ENCODE peak calls at places on chromosome 21, in six cellular contexts. X is GM13977, E is tibial artery, D is dorsolateral prefrontal cortex, U is activated B cell treated with CpG ODN at 0.5 μM for 24 hours, M is Calu3. F is an unnamed sample.

GRCh38 chr21:35924714-35925301 is 135.5 kb downstream of the SETD4 start:
- DNase-seq in X (no peak), E (no peak), D (no peak), U (no peak), M (peak), F (no peak)

GRCh38 chr21:34807146-34807880 is 138.5 kb downstream of the CLIC6 start:
- DNase-seq in X (peak), E (no peak), D (no peak), U (no peak), M (peak), F (no peak)

GRCh38 chr21:26117324-26117971 is 53.1 kb downstream of the APP start:
- DNase-seq in X (no peak), E (no peak), D (no peak), U (no peak), M (no peak), F (no peak)

GRCh38 chr21:25791321-25791720 is 56.5 kb downstream of the GABPA start:
- DNase-seq in X (no peak), E (no peak), D (no peak), U (no peak), M (no peak), F (no peak)

GRCh38 chr21:36059823-36060158 is 535 bp downstream of the SETD4 start:
- DNase-seq in X (no peak), E (no peak), D (peak), U (no peak), M (peak), F (no peak)

GRCh38 chr21:34129971-34130597 is 56.7 kb downstream of the MRPS6 start:
- DNase-seq in X (no peak), E (no peak), D (no peak), U (no peak), M (no peak), F (no peak)

GRCh38 chr21:37546949-37547614 is 180.5 kb downstream of the DYRK1A start:
- DNase-seq in X (no peak), E (no peak), D (no peak), U (no peak), M (no peak), F (no peak)

GRCh38 chr21:40178726-40179125 is 311.5 kb downstream of the PCP4 start:
- DNase-seq in X (no peak), E (no peak), D (no peak), U (no peak), M (no peak), F (no peak)

GRCh38 chr21:35217504-35218060 is 168.5 kb upstream of the RUNX1 start:
- DNase-seq in X (no peak), E (no peak), D (no peak), U (no peak), M (peak), F (no peak)

GRCh38 chr21:36981049-36981391 is 14.6 kb upstream of the HLCS start:
- DNase-seq in X (no peak), E (no peak), D (no peak), U (no peak), M (no peak), F (no peak)

GRCh38 chr21:40210251-40210650 is 343.0 kb downstream of the PCP4 start:
- DNase-seq in X (no peak), E (no peak), D (no peak), U (no peak), M (no peak), F (no peak)

GRCh38 chr21:26093094-26093493 is 77.5 kb downstream of the APP start:
- DNase-seq in X (no peak), E (no peak), D (no peak), U (no peak), M (no peak), F (no peak)

GRCh38 chr21:16194851-16195251 is 465.1 kb downstream of the USP25 start:
- DNase-seq in X (no peak), E (no peak), D (no peak), U (no peak), M (no peak), F (no peak)

GRCh38 chr21:16192900-16193299 is 463.1 kb downstream of the USP25 start:
- DNase-seq in X (no peak), E (no peak), D (no peak), U (no peak), M (peak), F (no peak)

GRCh38 chr21:16195896-16196443 is 466.2 kb downstream of the USP25 start:
- DNase-seq in X (no peak), E (no peak), D (no peak), U (no peak), M (no peak), F (no peak)

GRCh38 chr21:16195476-16195875 is 465.7 kb downstream of the USP25 start:
- DNase-seq in X (no peak), E (no peak), D (no peak), U (no peak), M (no peak), F (no peak)

GRCh38 chr21:16193758-16194606 is 464.2 kb downstream of the USP25 start:
- DNase-seq in X (no peak), E (peak), D (peak), U (no peak), M (peak), F (no peak)
- TF ChIP-seq CTCF in X (no peak), E (peak), D (peak), U (no peak), M (no peak), F (no peak)

GRCh38 chr21:30104246-30104645 is 62.4 kb downstream of the CLDN17 start:
- DNase-seq in X (no peak), E (no peak), D (no peak), U (no peak), M (no peak), F (no peak)

GRCh38 chr21:30102881-30103280 is 63.7 kb downstream of the CLDN17 start:
- DNase-seq in X (no peak), E (no peak), D (no peak), U (no peak), M (no peak), F (no peak)

GRCh38 chr21:30097791-30098190 is 68.8 kb downstream of the CLDN17 start:
- DNase-seq in X (no peak), E (no peak), D (no peak), U (no peak), M (no peak), F (no peak)

DNA sequence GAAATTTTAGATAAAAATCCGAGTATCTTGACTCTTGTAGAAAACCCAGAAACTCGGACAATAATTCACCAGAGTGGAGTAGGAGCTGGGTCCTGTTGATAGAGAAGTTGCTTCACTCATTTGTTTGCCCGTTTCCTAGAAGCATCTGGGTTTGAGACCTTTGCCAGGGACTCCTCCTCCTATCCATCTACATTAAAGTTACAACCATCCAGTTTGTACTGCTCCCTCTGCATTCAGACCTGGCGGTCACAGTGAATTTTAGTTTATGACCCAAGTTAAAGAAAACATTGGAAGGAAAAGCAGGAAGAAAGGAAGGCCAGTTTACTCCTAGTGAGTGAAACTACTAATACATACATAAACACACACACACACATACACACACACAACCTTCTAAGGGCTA is 64.6 kb downstream of the CLDN17 start:
- DNase-seq in X (no peak), E (no peak), D (no peak), U (no peak), M (no peak), F (no peak)
- TF ChIP-seq CTCF in X (no peak), E (no peak), D (no peak), U (no peak), M (no peak), F (no peak)

GRCh38 chr21:42233067-42233981 is 14.4 kb downstream of the ABCG1 start:
- DNase-seq in X (peak), E (peak), D (peak), U (peak), M (peak), F (no peak)
- TF ChIP-seq CTCF in X (peak), E (no peak), D (no peak), U (no peak), M (no peak), F (peak)

DNA sequence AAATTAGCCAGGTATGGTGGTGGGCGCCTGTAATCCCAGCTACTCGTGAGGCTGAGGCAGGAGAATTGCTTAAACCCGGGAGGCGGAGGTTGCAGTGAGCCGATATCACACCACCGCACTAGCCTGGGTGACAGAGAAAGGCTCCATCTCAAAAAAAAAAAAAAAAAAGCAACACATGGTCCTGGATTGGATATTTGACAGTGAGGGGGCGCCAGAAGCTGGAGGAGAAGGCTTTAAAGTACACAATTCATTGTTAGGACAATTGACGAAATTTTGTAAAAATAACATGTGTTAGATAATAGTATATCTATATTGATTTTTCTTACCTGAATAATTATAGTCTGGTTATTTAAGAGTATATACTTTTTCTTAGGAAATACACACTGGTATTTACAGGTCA is 50.2 kb upstream of the USP25 start:
- DNase-seq in X (no peak), E (no peak), D (no peak), U (no peak), M (no peak), F (no peak)
- TF ChIP-seq CTCF in X (no peak), E (no peak), D (no peak), U (no peak), M (no peak), F (no peak)

GRCh38 chr21:46007498-46007868 is 25.9 kb downstream of the COL6A1 start:
- DNase-seq in X (no peak), E (no peak), D (no peak), U (no peak), M (no peak), F (no peak)

GRCh38 chr21:46008893-46009635 is 27.5 kb downstream of the COL6A1 start:
- DNase-seq in X (no peak), E (no peak), D (no peak), U (no peak), M (no peak), F (no peak)

GRCh38 chr21:46011267-46011967 is 29.8 kb downstream of the COL6A1 start:
- DNase-seq in X (no peak), E (no peak), D (no peak), U (no peak), M (no peak), F (no peak)

GRCh38 chr21:46012154-46012553 is 30.6 kb downstream of the COL6A1 start:
- DNase-seq in X (no peak), E (no peak), D (no peak), U (no peak), M (no peak), F (no peak)

GRCh38 chr21:46009951-46010655 is 28.5 kb downstream of the COL6A1 start:
- DNase-seq in X (no peak), E (no peak), D (no peak), U (no peak), M (no peak), F (no peak)
- TF ChIP-seq CTCF in X (no peak), E (no peak), D (no peak), U (no peak), M (no peak), F (no peak)

GRCh38 chr21:31909772-31910470 is 37.1 kb downstream of the HUNK start:
- DNase-seq in X (no peak), E (no peak), D (no peak), U (no peak), M (no peak), F (no peak)
- TF ChIP-seq CTCF in X (no peak), E (no peak), D (no peak), U (no peak), M (no peak), F (no peak)

DNA sequence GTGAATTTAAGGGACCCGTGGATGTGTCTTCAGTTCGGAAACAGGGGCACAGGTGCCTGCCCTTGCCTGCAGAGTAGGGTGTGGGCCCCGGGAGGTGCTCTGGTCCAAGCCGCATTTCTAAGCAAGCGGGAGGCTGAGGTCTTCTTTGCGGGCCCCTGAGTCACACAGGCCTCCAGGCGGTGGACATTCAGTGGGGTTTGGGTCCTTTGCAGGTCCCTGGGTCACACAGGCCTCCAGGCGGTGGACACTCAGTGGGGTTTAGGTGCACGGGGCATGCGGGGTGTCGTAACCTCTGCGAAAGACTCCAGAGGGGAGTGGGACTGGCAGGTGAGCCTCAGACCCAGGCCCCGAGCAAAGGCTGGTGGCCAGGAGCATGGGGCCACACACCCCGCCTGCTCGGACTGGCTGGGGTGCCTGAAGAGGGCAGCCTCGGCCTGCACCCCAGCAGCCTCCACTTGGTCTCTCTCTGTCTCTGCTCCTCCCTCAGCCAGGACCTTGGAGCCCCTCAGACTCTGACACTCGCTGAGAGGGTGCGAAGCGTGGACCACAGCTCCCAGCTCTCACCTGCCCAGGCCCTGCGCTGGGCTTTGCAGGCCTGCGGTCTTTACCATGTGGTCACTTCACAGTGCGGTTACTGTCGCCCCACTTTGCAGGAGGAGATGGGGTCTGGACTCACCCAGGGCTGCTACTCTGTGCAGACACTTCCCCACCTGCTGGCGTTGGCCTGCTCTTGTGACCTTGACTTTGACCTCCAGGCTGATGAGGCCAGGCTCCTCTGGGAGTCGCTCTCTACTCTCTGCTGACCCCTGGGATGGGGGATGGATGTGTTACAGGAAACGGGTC is 6.0 kb upstream of the AGPAT3 start:
- DNase-seq in X (no peak), E (no peak), D (peak), U (no peak), M (no peak), F (no peak)
- TF ChIP-seq CTCF in X (no peak), E (no peak), D (no peak), U (no peak), M (no peak), F (no peak)

GRCh38 chr21:18368193-18368592 is 35.4 kb downstream of the TMPRSS15 start:
- DNase-seq in X (no peak), E (no peak), D (no peak), U (no peak), M (no peak), F (no peak)

GRCh38 chr21:18373631-18374030 is 30.0 kb downstream of the TMPRSS15 start:
- DNase-seq in X (no peak), E (no peak), D (no peak), U (no peak), M (no peak), F (no peak)

GRCh38 chr21:18369115-18369514 is 34.5 kb downstream of the TMPRSS15 start:
- DNase-seq in X (no peak), E (no peak), D (no peak), U (no peak), M (no peak), F (no peak)

GRCh38 chr21:18370292-18370691 is 33.3 kb downstream of the TMPRSS15 start:
- DNase-seq in X (no peak), E (no peak), D (no peak), U (no peak), M (no peak), F (no peak)
- TF ChIP-seq CTCF in X (no peak), E (no peak), D (no peak), U (no peak), M (no peak), F (no peak)

GRCh38 chr21:18840239-18840638 is 436.7 kb upstream of the TMPRSS15 start:
- DNase-seq in X (no peak), E (no peak), D (no peak), U (no peak), M (no peak), F (no peak)
- TF ChIP-seq CTCF in X (peak), E (no peak), D (no peak), U (no peak), M (no peak), F (peak)